ENCODE peak calls at places on chromosome X, in five cellular contexts. W, C, U, M and F are unnamed samples.

GRCh38 chrX:43559643-43560042 is 96.5 kb upstream of the MAOA start:
- DNase-seq in W (peak), M (peak), U (peak), C (peak), F (peak)

GRCh38 chrX:139290310-139290709 is 240.2 kb upstream of the F9 start:
- DNase-seq in W (no peak), C (no peak), U (peak), M (peak), F (no peak)

GRCh38 chrX:43349363-43349762 is 306.7 kb upstream of the MAOA start:
- DNase-seq in M (peak), W (peak), C (peak), U (peak), F (peak)

GRCh38 chrX:102858826-102859627 is 78.0 kb upstream of the RAB40AL start:
- DNase-seq in U (no peak), W (no peak), C (no peak), M (no peak), F (no peak)

GRCh38 chrX:150543230-150544155 is 24.9 kb upstream of the MTM1 start:
- DNase-seq in U (no peak), M (no peak), W (no peak), C (no peak), F (peak)

GRCh38 chrX:68870357-68870756 is 41.5 kb downstream of the EFNB1 start:
- DNase-seq in U (no peak), M (no peak), W (no peak), C (no peak), F (no peak)

GRCh38 chrX:70808942-70809940 is 99.3 kb downstream of the TEX11 start:
- DNase-seq in M (no peak), U (no peak), C (no peak), W (no peak), F (no peak)

GRCh38 chrX:35699642-35700041 is 98.5 kb upstream of the MAGEB16 start:
- DNase-seq in W (no peak), C (no peak), U (no peak), M (no peak), F (no peak)

GRCh38 chrX:49260221-49260985 is 4.1 kb downstream of the FOXP3 start:
- DNase-seq in U (no peak), C (no peak), M (no peak), W (no peak), F (no peak)
- TF ChIP-seq CTCF in U (no peak), C (no peak), M (no peak), W (no peak), F (no peak)

GRCh38 chrX:65985211-65985610 is 54.7 kb downstream of the VSIG4 start:
- DNase-seq in M (no peak), C (no peak), U (no peak), W (no peak), F (no peak)

GRCh38 chrX:65987856-65988255 is 52.0 kb downstream of the VSIG4 start:
- DNase-seq in C (no peak), W (no peak), M (no peak), U (no peak), F (no peak)

GRCh38 chrX:65990702-65991101 is 49.2 kb downstream of the VSIG4 start:
- DNase-seq in C (no peak), W (no peak), M (no peak), U (no peak), F (no peak)

DNA sequence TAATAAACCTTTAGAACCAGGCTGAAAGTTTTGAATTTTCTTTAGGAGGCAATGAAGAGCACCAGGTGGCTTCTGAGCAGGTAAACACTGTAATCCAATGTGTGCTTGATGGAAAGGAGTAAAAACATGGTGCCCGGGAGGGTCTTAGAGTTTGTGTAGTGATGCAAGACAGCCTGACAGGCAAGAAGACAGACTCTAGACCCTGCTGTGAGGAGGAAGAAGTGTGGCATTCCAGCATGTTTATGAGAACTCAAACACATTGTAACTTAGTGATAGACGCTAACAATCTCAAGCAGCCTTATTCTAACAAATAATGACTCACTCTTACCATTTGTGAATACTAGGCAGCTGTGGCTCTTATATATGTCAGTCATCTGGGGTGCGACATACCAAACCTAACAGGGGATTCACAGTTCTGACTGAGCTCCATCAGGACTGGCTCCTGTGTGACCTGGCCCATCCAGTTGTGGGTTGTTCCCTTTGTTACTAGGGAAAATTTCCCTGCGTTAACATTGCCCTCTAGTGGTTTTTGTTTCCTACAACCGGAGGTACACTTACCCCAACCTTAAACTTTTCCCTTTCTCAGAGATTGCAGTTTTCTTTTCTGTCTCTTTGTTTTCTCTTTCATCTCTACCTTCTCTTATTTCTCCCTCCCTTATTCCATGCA is 53.8 kb downstream of the VSIG4 start:
- DNase-seq in W (no peak), U (peak), M (peak), C (peak), F (peak)
- TF ChIP-seq CTCF in W (peak), U (peak), M (peak), C (peak), F (no peak)

GRCh38 chrX:51148848-51149247 is 183.8 kb upstream of the NUDT10 start:
- DNase-seq in C (peak), U (peak), M (peak), W (no peak), F (no peak)

GRCh38 chrX:51144828-51145442 is 187.7 kb upstream of the NUDT10 start:
- DNase-seq in M (peak), W (peak), C (peak), U (peak), F (peak)
- TF ChIP-seq CTCF in M (peak), W (peak), C (peak), U (peak), F (peak)

DNA sequence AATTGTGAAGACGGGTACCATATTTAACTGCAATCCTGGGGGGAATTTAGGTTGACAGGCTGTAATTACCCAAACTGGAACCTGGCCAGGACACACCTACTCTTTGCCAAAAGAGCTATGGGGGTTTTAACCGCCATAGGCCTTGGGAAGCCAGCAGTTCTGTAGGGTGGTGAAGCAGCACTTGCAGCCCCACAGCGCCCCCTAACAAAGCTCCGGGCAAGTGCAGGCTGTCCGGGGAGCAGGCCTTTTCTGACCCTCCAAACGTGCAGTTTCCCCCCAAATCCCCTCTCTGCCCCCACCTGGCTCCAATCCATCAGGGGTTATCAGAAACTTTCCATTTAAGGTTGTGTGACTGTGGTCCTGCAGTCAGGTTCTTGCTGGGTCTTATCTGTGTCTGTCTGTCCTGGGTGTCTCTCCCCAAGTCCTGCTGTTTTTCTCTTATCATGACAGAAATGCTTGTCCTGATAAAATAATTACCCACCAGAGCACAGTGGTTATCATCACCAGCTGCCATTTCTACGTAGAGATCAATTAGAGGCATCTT is 350.9 kb downstream of the MID1IP1 start:
- DNase-seq in W (peak), M (peak), U (peak), C (peak), F (peak)
- TF ChIP-seq CTCF in W (peak), M (peak), U (peak), C (no peak), F (peak)

GRCh38 chrX:49282647-49283011 is 13.0 kb downstream of the PPP1R3F start:
- DNase-seq in M (peak), C (peak), W (no peak), U (no peak), F (no peak)
- TF ChIP-seq CTCF in M (peak), C (peak), W (no peak), U (no peak), F (no peak)

GRCh38 chrX:39253551-39253950 is 452.3 kb downstream of the MID1IP1 start:
- DNase-seq in W (no peak), C (no peak), M (no peak), U (peak), F (no peak)
- TF ChIP-seq CTCF in W (no peak), C (no peak), M (no peak), U (no peak), F (no peak)

DNA sequence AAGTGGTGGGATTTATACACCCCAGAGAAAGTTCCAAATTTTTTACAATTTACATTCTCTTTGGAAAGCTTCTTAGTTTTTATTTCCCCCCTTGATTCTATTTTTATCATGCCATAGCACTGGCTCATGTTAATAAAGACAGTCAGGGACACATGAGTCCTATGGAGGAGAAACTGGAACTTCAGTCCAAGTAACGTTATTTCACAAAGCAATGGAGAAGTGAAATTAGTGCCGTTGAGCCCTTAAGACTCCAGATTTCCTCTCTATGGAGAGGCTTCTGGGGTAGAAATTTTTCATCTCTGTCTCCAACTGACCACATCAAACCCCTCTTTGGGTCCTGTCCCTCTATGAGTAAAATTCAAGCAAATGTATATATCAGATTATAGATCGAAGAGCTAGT is 12.8 kb upstream of the TASL start:
- DNase-seq in W (no peak), U (no peak), C (no peak), M (no peak), F (no peak)
- TF ChIP-seq CTCF in W (no peak), U (no peak), C (no peak), M (no peak), F (no peak)

DNA sequence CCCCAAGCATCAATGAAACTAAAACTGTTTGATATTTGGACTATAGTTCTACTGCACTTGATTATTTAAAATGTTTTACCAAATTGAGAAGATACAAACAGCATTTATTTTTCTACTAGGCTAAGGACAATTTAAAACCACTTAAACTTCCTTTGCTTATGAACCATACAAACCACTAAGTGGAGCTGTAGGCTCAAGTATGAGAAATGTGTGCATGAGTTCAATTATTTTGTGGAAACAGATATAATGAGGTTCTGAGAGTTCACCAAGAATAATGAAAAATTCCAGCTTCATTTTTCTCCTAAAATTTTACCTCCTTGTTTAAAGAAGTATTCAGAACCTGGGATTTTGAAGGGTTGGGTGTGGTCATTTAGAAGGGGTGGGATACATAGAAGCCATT is 63.1 kb downstream of the SERPINA7 start:
- DNase-seq in C (peak), U (peak), M (peak), W (no peak), F (no peak)
- TF ChIP-seq CTCF in C (no peak), U (peak), M (peak), W (peak), F (no peak)

GRCh38 chrX:6371353-6371752 is 142.7 kb upstream of the NLGN4X start:
- DNase-seq in M (no peak), U (no peak), W (no peak), C (no peak), F (no peak)
- TF ChIP-seq CTCF in M (no peak), U (no peak), W (no peak), C (no peak), F (no peak)

DNA sequence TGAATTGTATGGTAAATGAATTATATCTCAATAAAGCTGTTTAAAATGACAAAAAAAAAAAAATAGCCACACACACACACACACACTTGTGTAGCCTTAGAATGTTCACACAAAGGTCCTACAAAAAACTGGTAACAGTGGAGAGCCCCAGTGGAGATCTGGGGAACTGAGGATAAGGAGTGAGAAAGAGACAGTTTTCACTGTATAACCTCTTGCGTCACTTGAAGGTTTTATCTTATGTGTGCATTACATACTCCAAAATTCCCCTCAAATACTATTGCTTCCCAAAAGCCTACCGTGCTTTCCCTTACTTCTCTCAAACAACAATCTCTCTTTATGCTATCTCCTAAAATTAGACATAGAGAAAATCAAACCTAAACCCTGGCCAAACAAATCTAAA is 67.8 kb downstream of the SMC1A start:
- DNase-seq in W (no peak), C (peak), U (no peak), M (no peak), F (no peak)
- TF ChIP-seq CTCF in W (peak), C (no peak), U (no peak), M (no peak), F (no peak)